ENCODE peak calls at places on chromosomes 4 and X, in seven cellular contexts. T, L, P, S, V, G and C are unnamed samples.

GRCh38 chrX:16771483-16772398 is 14.5 kb upstream of the TXLNG start:
- DNase-seq in P (no peak), V (no peak), L (no peak), T (peak; percentile 83), G (peak; percentile 81), S (peak; percentile 75), C (peak; percentile 40)

GRCh38 chrX:1392376-1393130 is 640 bp upstream of the SLC25A6 start:
- DNase-seq in V (peak; percentile 86), S (peak; percentile 45), T (peak; percentile 74), G (no peak), L (no peak), P (peak; percentile 87), C (peak; percentile 45)

GRCh38 chr4:168981460-168981859 is 28.6 kb downstream of the CBR4 start:
- DNase-seq in G (no peak), T (no peak), S (peak; percentile 46), P (no peak), L (no peak), V (no peak), C (no peak)

GRCh38 chr4:77921701-77922100 is 59.1 kb downstream of the MRPL1 start:
- DNase-seq in V (no peak), L (no peak), G (peak; percentile 83), T (no peak), S (peak; percentile 88), P (no peak), C (peak; percentile 82)

GRCh38 chrX:41733939-41734338 is 10.0 kb downstream of the GPR82 start:
- DNase-seq in G (no peak), T (no peak), S (no peak), V (no peak), L (no peak), P (no peak), C (no peak)

GRCh38 chr4:143186634-143187033 is 1.9 kb downstream of the USP38 start:
- DNase-seq in T (no peak), S (peak; percentile 36), V (no peak), L (no peak), P (no peak), G (no peak), C (no peak)

GRCh38 chr4:87310691-87311335 is 11.9 kb downstream of the HSD17B13 start:
- DNase-seq in S (no peak), G (no peak), P (no peak), L (no peak), T (no peak), V (no peak), C (no peak)

GRCh38 chrX:129744881-129745321 is 6.1 kb downstream of the XPNPEP2 start:
- DNase-seq in S (no peak), V (no peak), L (no peak), G (no peak), T (no peak), P (no peak), C (no peak)

GRCh38 chr4:118059397-118059796 is 25.1 kb downstream of the NDST3 start:
- DNase-seq in G (no peak), T (no peak), V (no peak), S (no peak), L (no peak), P (no peak), C (no peak)

GRCh38 chr4:107863416-107863815 is 38.7 kb downstream of the SGMS2 start:
- DNase-seq in G (no peak), T (no peak), V (no peak), P (no peak), S (no peak), L (no peak), C (no peak)

GRCh38 chrX:11531226-11531625 is 134.5 kb downstream of the ARHGAP6 start:
- DNase-seq in P (no peak), V (no peak), G (no peak), T (no peak), S (peak; percentile 53), L (no peak), C (no peak)

GRCh38 chrX:323721-324628 is 5.4 kb upstream of the GTPBP6 start:
- DNase-seq in G (peak; percentile 67), S (peak; percentile 34), V (peak; percentile 67), L (no peak), T (peak; percentile 82), P (peak; percentile 63), C (no peak)

GRCh38 chr4:48851651-48852050 is 20.8 kb downstream of the OCIAD1 start:
- DNase-seq in P (no peak), L (no peak), T (no peak), V (no peak), G (no peak), S (peak; percentile 57), C (no peak)

GRCh38 chr4:141350122-141350904 is 129.6 kb downstream of the ZNF330 start:
- DNase-seq in V (peak; percentile 37), S (peak; percentile 97), G (no peak), P (peak; percentile 66), L (no peak), T (no peak), C (peak; percentile 42)

GRCh38 chrX:47514553-47515235 is 31.7 kb upstream of the ZNF41 start:
- DNase-seq in S (peak; percentile 67), L (no peak), V (no peak), T (no peak), G (no peak), P (no peak), C (peak; percentile 69)

GRCh38 chrX:55057691-55058249 is 17.1 kb upstream of the PAGE2B start:
- DNase-seq in P (no peak), S (peak; percentile 61), V (no peak), G (peak; percentile 16), T (no peak), L (no peak), C (peak; percentile 6)

GRCh38 chrX:118536687-118537461 is 41.3 kb downstream of the DOCK11 start:
- DNase-seq in P (no peak), G (no peak), S (peak; percentile 10), V (no peak), L (no peak), T (no peak), C (no peak)
- TF ChIP-seq CTCF in P (peak; percentile 32), G (peak; percentile 41), S (peak; percentile 61), V (peak; percentile 32), L (no peak), T (peak; percentile 52), C (peak; percentile 9)

DNA sequence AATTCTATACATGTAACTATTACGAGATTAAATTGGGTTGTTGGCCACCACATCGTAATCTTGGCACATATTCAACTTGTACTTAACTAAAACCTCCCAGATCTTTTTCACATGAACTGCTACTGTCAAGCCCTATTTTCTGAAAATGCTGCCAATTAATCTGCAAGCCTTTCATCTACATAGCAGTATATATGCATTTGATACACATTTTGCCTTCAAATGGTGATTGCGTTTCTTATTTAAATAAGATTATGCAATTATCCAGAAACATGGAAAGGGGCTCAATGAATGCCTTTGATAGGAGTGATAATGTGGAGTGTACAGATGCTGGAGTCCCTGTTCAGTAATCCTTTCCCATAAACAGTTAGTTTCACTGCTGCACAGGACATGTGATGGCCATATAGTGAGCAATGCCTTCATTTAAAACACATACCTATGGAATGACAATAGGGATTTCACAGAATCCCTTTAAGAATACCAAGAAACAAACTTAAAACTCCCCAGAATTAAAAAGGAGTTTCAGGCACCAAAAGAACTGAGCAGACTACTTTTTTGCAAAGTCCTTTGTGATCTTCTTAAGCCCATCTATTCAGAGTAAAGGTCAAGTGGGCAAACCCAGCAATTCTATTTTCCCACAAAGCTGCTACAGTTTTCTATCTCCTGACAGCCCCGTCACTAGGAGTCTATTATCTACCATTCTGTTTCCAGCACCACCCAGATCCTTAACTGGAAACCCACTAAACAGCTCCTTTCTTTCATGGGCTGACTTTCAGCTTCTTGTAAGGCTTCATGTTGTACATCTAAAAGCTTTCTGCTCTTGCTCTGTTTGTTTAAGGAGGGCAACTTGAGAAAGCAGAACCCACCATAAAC is 120.3 kb downstream of the UNC5C start:
- DNase-seq in V (no peak), G (no peak), L (no peak), T (no peak), S (no peak), P (no peak), C (no peak)
- H3K27ac ChIP-seq in V (no peak overlapping the region), G (no peak overlapping the region), L (no peak overlapping the region), T (no peak overlapping the region), S (no peak overlapping the region), P (no peak overlapping the region), C (no peak overlapping the region)

DNA sequence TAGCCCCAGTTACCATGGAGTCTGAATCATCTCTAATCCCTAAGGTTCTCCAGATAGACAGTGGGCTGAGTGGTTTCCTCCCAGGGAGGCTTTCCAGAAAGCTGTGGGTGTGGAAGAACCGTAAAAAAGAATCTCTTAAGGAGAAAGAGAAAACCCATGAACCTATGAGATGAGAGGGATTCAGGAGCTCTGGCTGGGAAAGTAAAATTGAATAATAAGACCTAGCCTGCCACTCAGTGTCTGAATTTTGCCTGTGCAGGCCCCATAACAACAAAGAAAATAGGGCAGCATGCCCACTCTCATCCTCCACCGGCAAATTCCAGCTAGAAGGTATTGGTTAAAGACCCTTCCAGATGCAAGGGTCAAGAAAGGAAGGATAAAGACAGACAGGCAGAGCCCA is 16.9 kb downstream of the AWAT2 start:
- DNase-seq in S (no peak), L (no peak), T (no peak), P (no peak), V (no peak), G (no peak), C (no peak)
- TF ChIP-seq CTCF in S (no peak), L (no peak), T (no peak), P (no peak), V (no peak), G (no peak), C (no peak)

DNA sequence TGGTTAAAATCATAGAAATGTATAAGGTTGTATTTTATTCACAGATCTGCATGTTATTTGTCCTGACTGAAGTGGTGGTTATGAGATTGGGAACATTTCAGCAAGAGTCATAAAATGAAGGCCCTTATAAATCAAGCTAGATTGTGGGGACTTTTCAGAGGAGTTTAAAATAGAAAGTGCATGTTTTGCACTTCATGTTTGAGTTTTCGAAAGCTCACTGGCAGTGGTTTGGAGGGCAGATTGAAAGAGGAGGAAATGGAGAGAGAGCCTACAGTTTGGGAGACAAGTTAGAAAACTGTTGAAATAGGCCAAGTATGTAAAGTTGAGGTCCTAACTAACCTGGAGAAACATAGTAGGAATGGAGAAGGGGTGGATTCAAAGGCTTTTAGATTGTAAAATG is 124.9 kb downstream of the KDM6A start:
- DNase-seq in G (no peak), L (no peak), P (no peak), V (no peak), T (no peak), S (no peak), C (no peak)
- H3K27ac ChIP-seq in G (no peak overlapping the region), L (no peak overlapping the region), P (no peak overlapping the region), V (no peak overlapping the region), T (no peak overlapping the region), S (no peak overlapping the region), C (no peak overlapping the region)

GRCh38 chr4:176217510-176217909 is 22.1 kb upstream of the SPATA4 start:
- DNase-seq in L (no peak), G (no peak), P (no peak), V (no peak), S (no peak), T (no peak), C (no peak)
- TF ChIP-seq CTCF in L (no peak), G (no peak), P (no peak), V (no peak), S (no peak), T (no peak), C (no peak)

GRCh38 chrX:85928606-85929005 is 118.8 kb downstream of the CHM start:
- DNase-seq in G (no peak), V (no peak), T (no peak), L (no peak), P (no peak), S (no peak), C (no peak)
- H3K27ac ChIP-seq in G (no peak overlapping the region), V (no peak overlapping the region), T (no peak overlapping the region), L (no peak overlapping the region), P (peak overlapping the region; percentile 59), S (no peak overlapping the region), C (no peak overlapping the region)

GRCh38 chr4:91366561-91366960 is 937.2 kb upstream of the GRID2 start:
- DNase-seq in V (no peak), S (no peak), T (no peak), P (no peak), L (no peak), G (no peak), C (no peak)
- TF ChIP-seq CTCF in V (no peak), S (no peak), T (no peak), P (no peak), L (no peak), G (no peak), C (no peak)